ENCODE peak calls at places on chromosomes 5 and 9, in ten cellular contexts. R is Jurkat, Clone E6-1; D is CD8-positive, alpha-beta T cell; I is tibial artery; J is ELR; E is HT1080; F is A549; C is NCI-H345; H is CD4-positive, CD25-positive, alpha-beta regulatory T cell; L is WTC11. B is an unnamed sample.

GRCh38 chr5:137995077-137995746 is 37.7 kb downstream of the FAM13B start:
- DNase-seq in I (no peak), D (no peak), H (no peak), F (no peak), E (peak), L (no peak), C (no peak), J (peak), R (no peak), B (no peak)

GRCh38 chr5:117803533-117803932 is 1184.8 kb downstream of the DTWD2 start:
- DNase-seq in E (no peak), I (no peak), D (no peak), J (peak), R (no peak), L (no peak), F (no peak), C (no peak), H (no peak), B (no peak)

GRCh38 chr9:38386319-38386895 is 6.1 kb upstream of the ALDH1B1 start:
- DNase-seq in J (no peak), E (no peak), D (no peak), H (no peak), R (no peak), F (no peak), C (no peak), L (no peak), I (no peak), B (no peak)

GRCh38 chr9:122346478-122347347 is 24.1 kb upstream of the PTGS1 start:
- DNase-seq in D (no peak), E (no peak), H (no peak), R (no peak), L (peak), J (peak), C (no peak), F (peak), I (peak), B (no peak)

GRCh38 chr5:110851357-110851756 is 112.5 kb downstream of the SLC25A46 start:
- DNase-seq in F (no peak), D (no peak), C (no peak), E (peak), J (no peak), I (no peak), H (no peak), R (no peak), L (no peak), B (no peak)

GRCh38 chr9:96655198-96655851 is at the start of gene PRXL2C:
- DNase-seq in E (peak), L (peak), H (peak), D (peak), C (peak), I (peak), F (peak), J (peak), R (peak), B (peak)

GRCh38 chr5:82720213-82720612 is 357.0 kb downstream of the TMEM167A start:
- DNase-seq in D (no peak), H (no peak), E (peak), J (no peak), C (no peak), F (no peak), I (no peak), L (no peak), R (no peak), B (peak)

GRCh38 chr5:112388010-112388553 is 31.0 kb downstream of the EPB41L4A start:
- DNase-seq in C (no peak), I (no peak), F (no peak), L (no peak), R (no peak), J (no peak), D (no peak), H (no peak), E (no peak), B (no peak)

GRCh38 chr9:36017278-36017677 is 19.4 kb upstream of the RECK start:
- DNase-seq in L (no peak), J (no peak), R (no peak), I (no peak), E (no peak), H (no peak), F (no peak), C (no peak), D (no peak), B (no peak)

GRCh38 chr9:77960356-77961153 is 71.1 kb downstream of the GNAQ start:
- DNase-seq in I (no peak), R (no peak), H (no peak), C (no peak), E (no peak), J (no peak), F (no peak), L (peak), D (no peak), B (no peak)

GRCh38 chr9:134740071-134740470 is 98.5 kb downstream of the COL5A1 start:
- DNase-seq in R (no peak), E (no peak), L (no peak), F (no peak), D (no peak), J (no peak), I (no peak), C (no peak), H (no peak), B (no peak)

GRCh38 chr9:91126761-91127420 is 234.8 kb downstream of the AUH start:
- DNase-seq in R (no peak), L (no peak), I (no peak), J (peak), D (no peak), F (no peak), E (no peak), H (no peak), C (no peak), B (no peak)

GRCh38 chr5:92927291-92927778 is 653.7 kb downstream of the NR2F1-AS1 start:
- DNase-seq in J (no peak), L (no peak), F (no peak), I (no peak), D (no peak), H (no peak), E (peak), R (no peak), C (peak), B (no peak)

GRCh38 chr9:130327070-130327780 is 61.7 kb downstream of the HMCN2 start:
- DNase-seq in F (peak), E (no peak), J (no peak), H (no peak), C (no peak), L (peak), I (no peak), D (no peak), R (no peak), B (no peak)

GRCh38 chr9:116101516-116101915 is 52.1 kb upstream of the PAPPA start:
- DNase-seq in E (peak), L (no peak), I (no peak), H (no peak), R (no peak), D (no peak), C (no peak), F (peak), J (peak), B (peak)

GRCh38 chr5:38789777-38790176 is 56.0 kb upstream of the OSMR start:
- DNase-seq in C (no peak), D (no peak), H (no peak), I (no peak), J (no peak), E (no peak), L (no peak), R (no peak), F (no peak), B (no peak)

GRCh38 chr9:17116400-17116837 is 18.4 kb upstream of the CNTLN start:
- DNase-seq in I (no peak), J (peak), H (no peak), L (no peak), F (peak), C (peak), E (peak), D (no peak), R (peak), B (peak)